ENCODE peak calls at places on chromosome 15, in six cellular contexts. T, M, D, J, Y and F are unnamed samples.

GRCh38 chr15:97482521-97482920 is 478.0 kb upstream of the ARRDC4 start:
- DNase-seq in T (no peak), M (no peak), D (no peak), J (no peak), Y (no peak), F (no peak)

GRCh38 chr15:93474728-93475127 is 385.7 kb upstream of the RGMA start:
- DNase-seq in J (no peak), D (no peak), Y (no peak), M (no peak), T (no peak), F (no peak)

GRCh38 chr15:35929740-35930444 is 383.9 kb upstream of the DPH6 start:
- DNase-seq in Y (no peak), T (no peak), D (no peak), J (no peak), M (no peak), F (no peak)

GRCh38 chr15:43382310-43382709 is 11.4 kb downstream of the TUBGCP4 start:
- DNase-seq in J (no peak), T (no peak), D (no peak), M (no peak), Y (no peak), F (no peak)

GRCh38 chr15:29102911-29103824 is 166.5 kb downstream of the NSMCE3 start:
- DNase-seq in J (no peak), Y (no peak), D (no peak), M (no peak), T (no peak), F (no peak)

GRCh38 chr15:25169318-25169717 is 214.5 kb downstream of the SNRPN start:
- DNase-seq in M (no peak), D (peak), Y (peak), J (no peak), T (no peak), F (no peak)

GRCh38 chr15:57951328-57951932 is 114.1 kb downstream of the ALDH1A2 start:
- DNase-seq in M (no peak), D (no peak), Y (no peak), T (no peak), J (no peak), F (no peak)

GRCh38 chr15:83682476-83683162 is 28.7 kb downstream of the ADAMTSL3 start:
- DNase-seq in T (no peak), D (no peak), J (no peak), M (no peak), Y (no peak), F (no peak)

GRCh38 chr15:94324117-94324826 is 92.9 kb downstream of the MCTP2 start:
- DNase-seq in T (no peak), J (no peak), Y (no peak), M (peak), D (peak), F (peak)

GRCh38 chr15:76381366-76381765 is 44.8 kb downstream of the ISL2 start:
- DNase-seq in T (no peak), M (no peak), D (no peak), J (no peak), Y (no peak), F (no peak)

GRCh38 chr15:62619105-62619504 is 423.4 kb upstream of the TPM1 start:
- DNase-seq in M (no peak), J (no peak), T (no peak), D (no peak), Y (no peak), F (no peak)

GRCh38 chr15:95903352-95903751 is 427.1 kb upstream of the NR2F2 start:
- DNase-seq in M (no peak), D (no peak), T (no peak), J (no peak), Y (no peak), F (no peak)

GRCh38 chr15:91469627-91470567 is 369.8 kb downstream of the SV2B start:
- DNase-seq in T (no peak), J (no peak), D (no peak), M (peak), Y (no peak), F (no peak)

GRCh38 chr15:61200626-61201025 is 28.5 kb downstream of the RORA start:
- DNase-seq in D (no peak), T (no peak), J (no peak), M (no peak), Y (no peak), F (no peak)

GRCh38 chr15:91887921-91888373 is 34.4 kb downstream of the SLCO3A1 start:
- DNase-seq in D (no peak), T (no peak), J (no peak), Y (no peak), M (no peak), F (no peak)

GRCh38 chr15:82832601-82833209 is 23.3 kb downstream of the WHAMM start:
- DNase-seq in D (no peak), J (no peak), M (no peak), T (no peak), Y (no peak), F (peak)

GRCh38 chr15:80384442-80384841 is 19.7 kb upstream of the ARNT2 start:
- DNase-seq in M (no peak), T (no peak), Y (peak), D (no peak), J (no peak), F (no peak)

GRCh38 chr15:50996641-50997040 is 88.2 kb downstream of the AP4E1 start:
- DNase-seq in D (no peak), T (no peak), J (no peak), Y (no peak), M (no peak), F (no peak)

GRCh38 chr15:40235201-40235890 is 3.5 kb upstream of the PAK6 start:
- DNase-seq in M (no peak), D (no peak), Y (no peak), T (no peak), J (no peak), F (no peak)

GRCh38 chr15:56249080-56249479 is 5.4 kb upstream of the RFX7 start:
- DNase-seq in D (no peak), T (no peak), J (no peak), M (no peak), Y (no peak), F (peak)

GRCh38 chr15:44812029-44812517 is 75.7 kb downstream of the TRIM69 start:
- DNase-seq in D (no peak), M (no peak), Y (peak), J (no peak), T (no peak), F (no peak)

GRCh38 chr15:58078591-58078990 is 13.1 kb upstream of the ALDH1A2 start:
- DNase-seq in D (no peak), J (no peak), M (no peak), T (no peak), Y (no peak), F (no peak)

GRCh38 chr15:29675791-29676301 is 146.4 kb downstream of the TJP1 start:
- DNase-seq in J (no peak), D (no peak), Y (peak), T (no peak), M (no peak), F (no peak)

GRCh38 chr15:37130356-37130755 is 30.0 kb upstream of the MEIS2 start:
- DNase-seq in D (no peak), M (no peak), Y (no peak), J (no peak), T (no peak), F (no peak)

GRCh38 chr15:76353023-76353577 is 16.5 kb downstream of the ISL2 start:
- DNase-seq in D (no peak), Y (no peak), M (no peak), T (no peak), J (no peak), F (no peak)

GRCh38 chr15:92178908-92179307 is 214.8 kb upstream of the ST8SIA2 start:
- DNase-seq in M (no peak), T (no peak), D (no peak), Y (no peak), J (no peak), F (no peak)

GRCh38 chr15:64485796-64486195 is 25.4 kb downstream of the ZNF609 start:
- DNase-seq in J (no peak), M (no peak), D (no peak), Y (no peak), T (no peak), F (no peak)

GRCh38 chr15:97521894-97522293 is 438.6 kb upstream of the ARRDC4 start:
- DNase-seq in Y (no peak), M (no peak), D (peak), T (no peak), J (no peak), F (no peak)

GRCh38 chr15:59283717-59284336 is 77.2 kb downstream of the LDHAL6B start:
- DNase-seq in T (no peak), D (no peak), J (no peak), M (no peak), Y (no peak), F (no peak)

GRCh38 chr15:57583282-57583681 is 8.4 kb upstream of the MYZAP start:
- DNase-seq in J (no peak), T (no peak), D (no peak), Y (no peak), M (no peak), F (no peak)

GRCh38 chr15:69253156-69253555 is 45.6 kb upstream of the PAQR5 start:
- DNase-seq in T (no peak), J (no peak), M (no peak), Y (no peak), D (no peak), F (no peak)

GRCh38 chr15:40357723-40358491 is at the start of gene DISP2:
- DNase-seq in D (peak), Y (peak), J (peak), M (peak), T (peak), F (peak)

GRCh38 chr15:51227967-51228783 is 110.2 kb downstream of the CYP19A1 start:
- DNase-seq in M (no peak), D (no peak), T (peak), Y (no peak), J (peak), F (peak)

GRCh38 chr15:51403072-51403878 is 61.8 kb downstream of the GLDN start:
- DNase-seq in T (no peak), D (no peak), M (no peak), Y (peak), J (no peak), F (peak)